ENCODE peak calls at places on chromosomes 7 and 10, in six cellular contexts. One of them, this sample, is unnamed.

GRCh38 chr7:7178906-7179305 is 3.4 kb upstream of the C1GALT1 start:
- DNase-seq in kidney: no peak
- DNase-seq in MM.1S: no peak
- DNase-seq in upper lobe of right lung: no peak
- DNase-seq in stomach: no peak
- DNase-seq in A549: no peak
- DNase-seq in this sample: no peak

GRCh38 chr7:46534593-46535271 is 613.7 kb upstream of the IGFBP3 start:
- DNase-seq in kidney: no peak
- DNase-seq in MM.1S: no peak
- DNase-seq in upper lobe of right lung: no peak
- DNase-seq in stomach: no peak
- DNase-seq in A549: no peak
- DNase-seq in this sample: no peak

GRCh38 chr10:90398551-90398950 is 459.3 kb downstream of the HTR7 start:
- DNase-seq in kidney: no peak
- DNase-seq in MM.1S: no peak
- DNase-seq in upper lobe of right lung: no peak
- DNase-seq in stomach: no peak
- DNase-seq in A549: no peak
- DNase-seq in this sample: no peak

GRCh38 chr10:126844406-126844805 is 60.8 kb upstream of the DOCK1 start:
- DNase-seq in kidney: no peak
- DNase-seq in MM.1S: no peak
- DNase-seq in upper lobe of right lung: no peak
- DNase-seq in stomach: no peak
- DNase-seq in A549: peak
- DNase-seq in this sample: no peak

GRCh38 chr7:140212100-140212881 is 35.5 kb upstream of the KDM7A start:
- DNase-seq in kidney: no peak
- DNase-seq in MM.1S: peak
- DNase-seq in upper lobe of right lung: no peak
- DNase-seq in stomach: peak
- DNase-seq in A549: no peak
- DNase-seq in this sample: no peak

GRCh38 chr7:34457329-34457728 is 200.7 kb upstream of the NPSR1 start:
- DNase-seq in kidney: no peak
- DNase-seq in MM.1S: no peak
- DNase-seq in upper lobe of right lung: no peak
- DNase-seq in stomach: no peak
- DNase-seq in A549: no peak
- DNase-seq in this sample: no peak

GRCh38 chr7:121620206-121620605 is 224.1 kb upstream of the FAM3C start:
- DNase-seq in kidney: no peak
- DNase-seq in MM.1S: no peak
- DNase-seq in upper lobe of right lung: no peak
- DNase-seq in stomach: no peak
- DNase-seq in A549: no peak
- DNase-seq in this sample: no peak

GRCh38 chr7:103711413-103711812 is 265.4 kb upstream of the SLC26A5 start:
- DNase-seq in kidney: no peak
- DNase-seq in MM.1S: no peak
- DNase-seq in upper lobe of right lung: no peak
- DNase-seq in stomach: no peak
- DNase-seq in A549: no peak
- DNase-seq in this sample: no peak

GRCh38 chr7:142855401-142855743 is 496 bp downstream of the EPHB6 start:
- DNase-seq in kidney: no peak
- DNase-seq in MM.1S: no peak
- DNase-seq in upper lobe of right lung: no peak
- DNase-seq in stomach: no peak
- DNase-seq in A549: no peak
- DNase-seq in this sample: no peak

GRCh38 chr10:110174201-110174600 is 33.2 kb upstream of the MXI1 start:
- DNase-seq in kidney: no peak
- DNase-seq in MM.1S: no peak
- DNase-seq in upper lobe of right lung: no peak
- DNase-seq in stomach: no peak
- DNase-seq in A549: no peak
- DNase-seq in this sample: no peak

GRCh38 chr7:104650991-104651680 is 322.7 kb downstream of the LHFPL3 start:
- DNase-seq in kidney: no peak
- DNase-seq in MM.1S: no peak
- DNase-seq in upper lobe of right lung: no peak
- DNase-seq in stomach: no peak
- DNase-seq in A549: no peak
- DNase-seq in this sample: no peak

GRCh38 chr10:128900456-128900855 is 566.6 kb upstream of the MGMT start:
- DNase-seq in kidney: no peak
- DNase-seq in MM.1S: no peak
- DNase-seq in upper lobe of right lung: no peak
- DNase-seq in stomach: no peak
- DNase-seq in A549: no peak
- DNase-seq in this sample: no peak

GRCh38 chr7:110534241-110534931 is 556.5 kb upstream of the LRRN3 start:
- DNase-seq in kidney: no peak
- DNase-seq in MM.1S: no peak
- DNase-seq in upper lobe of right lung: no peak
- DNase-seq in stomach: no peak
- DNase-seq in A549: peak
- DNase-seq in this sample: no peak

GRCh38 chr7:82141427-82141826 is 302.1 kb downstream of the CACNA2D1 start:
- DNase-seq in kidney: no peak
- DNase-seq in MM.1S: no peak
- DNase-seq in upper lobe of right lung: no peak
- DNase-seq in stomach: no peak
- DNase-seq in A549: no peak
- DNase-seq in this sample: no peak

GRCh38 chr7:150989456-150989855 is 1.4 kb upstream of the NOS3 start:
- DNase-seq in kidney: no peak
- DNase-seq in MM.1S: no peak
- DNase-seq in upper lobe of right lung: no peak
- DNase-seq in stomach: no peak
- DNase-seq in A549: no peak
- DNase-seq in this sample: no peak

GRCh38 chr10:67936416-67936815 is 52.0 kb downstream of the SIRT1 start:
- DNase-seq in kidney: no peak
- DNase-seq in MM.1S: no peak
- DNase-seq in upper lobe of right lung: no peak
- DNase-seq in stomach: no peak
- DNase-seq in A549: no peak
- DNase-seq in this sample: no peak

GRCh38 chr7:129739427-129739826 is 127.9 kb downstream of the NRF1 start:
- DNase-seq in kidney: no peak
- DNase-seq in MM.1S: no peak
- DNase-seq in upper lobe of right lung: no peak
- DNase-seq in stomach: no peak
- DNase-seq in A549: no peak
- DNase-seq in this sample: no peak

GRCh38 chr7:13821152-13821787 is 168.2 kb downstream of the ETV1 start:
- DNase-seq in kidney: no peak
- DNase-seq in MM.1S: no peak
- DNase-seq in upper lobe of right lung: no peak
- DNase-seq in stomach: no peak
- DNase-seq in A549: no peak
- DNase-seq in this sample: no peak

GRCh38 chr7:91187061-91187460 is 77.2 kb upstream of the FZD1 start:
- DNase-seq in kidney: no peak
- DNase-seq in MM.1S: no peak
- DNase-seq in upper lobe of right lung: no peak
- DNase-seq in stomach: no peak
- DNase-seq in A549: no peak
- DNase-seq in this sample: no peak

GRCh38 chr10:60903096-60903495 is 40.9 kb downstream of the RHOBTB1 start:
- DNase-seq in kidney: no peak
- DNase-seq in MM.1S: no peak
- DNase-seq in upper lobe of right lung: no peak
- DNase-seq in stomach: no peak
- DNase-seq in A549: no peak
- DNase-seq in this sample: no peak

GRCh38 chr10:49534670-49535381 is 4.1 kb downstream of the ERCC6 start:
- DNase-seq in kidney: no peak
- DNase-seq in MM.1S: peak
- DNase-seq in upper lobe of right lung: no peak
- DNase-seq in stomach: no peak
- DNase-seq in A549: no peak
- DNase-seq in this sample: no peak
- H3K27ac ChIP-seq in kidney: no peak
- H3K27ac ChIP-seq in MM.1S: peak
- H3K27ac ChIP-seq in upper lobe of right lung: no peak
- H3K27ac ChIP-seq in stomach: no peak
- H3K27ac ChIP-seq in A549: no peak
- H3K27ac ChIP-seq in this sample: no peak

GRCh38 chr7:2173184-2173827 is 59.4 kb downstream of the MAD1L1 start:
- DNase-seq in kidney: no peak
- DNase-seq in MM.1S: no peak
- DNase-seq in upper lobe of right lung: peak
- DNase-seq in stomach: no peak
- DNase-seq in A549: no peak
- DNase-seq in this sample: no peak
- H3K27ac ChIP-seq in kidney: no peak
- H3K27ac ChIP-seq in MM.1S: no peak
- H3K27ac ChIP-seq in upper lobe of right lung: peak
- H3K27ac ChIP-seq in stomach: peak
- H3K27ac ChIP-seq in A549: peak
- H3K27ac ChIP-seq in this sample: no peak

GRCh38 chr10:86664370-86665217 is 3.7 kb upstream of the LDB3 start:
- DNase-seq in kidney: peak
- DNase-seq in MM.1S: no peak
- DNase-seq in upper lobe of right lung: no peak
- DNase-seq in stomach: no peak
- DNase-seq in A549: no peak
- DNase-seq in this sample: no peak
- H3K27ac ChIP-seq in kidney: no peak
- H3K27ac ChIP-seq in MM.1S: no peak
- H3K27ac ChIP-seq in upper lobe of right lung: no peak
- H3K27ac ChIP-seq in stomach: no peak
- H3K27ac ChIP-seq in A549: no peak
- H3K27ac ChIP-seq in this sample: peak

GRCh38 chr10:29735628-29736324 is 101.0 kb upstream of the SVIL start:
- DNase-seq in kidney: peak
- DNase-seq in MM.1S: peak
- DNase-seq in upper lobe of right lung: peak
- DNase-seq in stomach: peak
- DNase-seq in A549: peak
- DNase-seq in this sample: peak

GRCh38 chr10:29732918-29733317 is 98.1 kb upstream of the SVIL start:
- DNase-seq in kidney: no peak
- DNase-seq in MM.1S: no peak
- DNase-seq in upper lobe of right lung: no peak
- DNase-seq in stomach: no peak
- DNase-seq in A549: no peak
- DNase-seq in this sample: no peak

GRCh38 chr10:29733323-29733722 is 98.6 kb upstream of the SVIL start:
- DNase-seq in kidney: no peak
- DNase-seq in MM.1S: no peak
- DNase-seq in upper lobe of right lung: no peak
- DNase-seq in stomach: no peak
- DNase-seq in A549: no peak
- DNase-seq in this sample: no peak

GRCh38 chr10:29734980-29735627 is 100.3 kb upstream of the SVIL start:
- DNase-seq in kidney: peak
- DNase-seq in MM.1S: peak
- DNase-seq in upper lobe of right lung: peak
- DNase-seq in stomach: peak
- DNase-seq in A549: peak
- DNase-seq in this sample: peak

GRCh38 chr10:29734640-29734979 is 99.8 kb upstream of the SVIL start:
- DNase-seq in kidney: no peak
- DNase-seq in MM.1S: no peak
- DNase-seq in upper lobe of right lung: no peak
- DNase-seq in stomach: no peak
- DNase-seq in A549: no peak
- DNase-seq in this sample: no peak
- H3K27ac ChIP-seq in kidney: peak
- H3K27ac ChIP-seq in MM.1S: no peak
- H3K27ac ChIP-seq in upper lobe of right lung: peak
- H3K27ac ChIP-seq in stomach: peak
- H3K27ac ChIP-seq in A549: peak
- H3K27ac ChIP-seq in this sample: peak

GRCh38 chr10:31030800-31031199 is 865 bp downstream of the ZNF438 start:
- DNase-seq in kidney: no peak
- DNase-seq in MM.1S: no peak
- DNase-seq in upper lobe of right lung: no peak
- DNase-seq in stomach: no peak
- DNase-seq in A549: no peak
- DNase-seq in this sample: no peak
- H3K27ac ChIP-seq in kidney: peak
- H3K27ac ChIP-seq in MM.1S: no peak
- H3K27ac ChIP-seq in upper lobe of right lung: peak
- H3K27ac ChIP-seq in stomach: peak
- H3K27ac ChIP-seq in A549: peak
- H3K27ac ChIP-seq in this sample: peak

DNA sequence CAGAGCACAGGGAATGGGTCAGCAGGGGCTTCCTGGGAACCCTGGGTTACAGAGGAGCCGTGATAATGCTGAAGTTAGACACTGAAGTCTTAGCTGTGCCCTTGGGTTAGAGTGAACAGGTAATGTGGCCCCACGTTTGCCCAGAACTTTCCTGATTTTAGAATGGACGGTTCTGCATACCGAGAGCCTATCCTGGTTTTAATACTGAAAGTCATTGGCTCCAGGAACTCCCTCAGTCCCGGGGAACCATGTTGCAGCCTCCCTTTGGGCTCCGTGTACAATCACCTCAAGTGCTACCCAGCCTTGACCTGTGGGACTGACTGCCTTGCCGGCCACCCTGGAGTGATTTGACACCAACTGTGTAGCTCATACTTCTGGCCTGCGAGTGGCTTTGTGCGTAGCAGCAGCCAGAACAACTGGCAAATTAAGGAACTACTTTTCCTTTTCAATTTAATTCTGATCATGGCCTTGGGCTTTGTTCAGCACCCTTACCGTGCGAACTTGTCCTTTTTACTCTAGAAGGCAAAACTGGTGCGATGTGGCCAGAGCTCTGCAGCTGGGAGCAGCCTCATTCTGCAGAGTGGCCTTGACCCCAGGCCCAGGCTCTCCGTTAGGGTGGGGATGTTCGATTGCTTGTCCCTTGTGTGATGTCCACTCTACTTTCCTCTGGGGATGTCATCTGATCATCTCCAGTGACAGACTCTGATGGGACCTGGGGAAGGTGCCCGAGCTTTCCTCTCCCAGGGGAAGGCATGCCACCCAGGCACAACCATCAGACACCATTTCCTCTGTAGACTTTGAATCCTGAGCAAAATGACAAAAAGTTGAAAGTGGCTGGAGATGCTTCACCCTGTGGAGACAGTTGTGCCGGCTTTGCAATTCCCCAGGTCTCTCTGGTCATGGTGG is 265.9 kb downstream of the GLRX3 start:
- DNase-seq in kidney: no peak
- DNase-seq in MM.1S: no peak
- DNase-seq in upper lobe of right lung: no peak
- DNase-seq in stomach: no peak
- DNase-seq in A549: no peak
- DNase-seq in this sample: peak
- H3K27ac ChIP-seq in kidney: no peak
- H3K27ac ChIP-seq in MM.1S: no peak
- H3K27ac ChIP-seq in upper lobe of right lung: no peak
- H3K27ac ChIP-seq in stomach: no peak
- H3K27ac ChIP-seq in A549: no peak
- H3K27ac ChIP-seq in this sample: no peak

GRCh38 chr10:6212266-6212640 is 9.5 kb downstream of the PFKFB3 start:
- DNase-seq in kidney: peak
- DNase-seq in MM.1S: no peak
- DNase-seq in upper lobe of right lung: no peak
- DNase-seq in stomach: no peak
- DNase-seq in A549: no peak
- DNase-seq in this sample: no peak
- H3K27ac ChIP-seq in kidney: no peak
- H3K27ac ChIP-seq in MM.1S: no peak
- H3K27ac ChIP-seq in upper lobe of right lung: no peak
- H3K27ac ChIP-seq in stomach: peak
- H3K27ac ChIP-seq in A549: peak
- H3K27ac ChIP-seq in this sample: peak